ENCODE peak calls at places on chromosomes 3 and 15, in eight cellular contexts. A is lower lobe of right lung, Y is osteoblast, P is Peyer's patch, N is Panc1, V is ovary, I is kidney, O is upper lobe of left lung. W is an unnamed sample. For H3K4me1, the result is how much of the 10 kb centered on the place peaks cover.

GRCh38 chr3:108377384-108377783 is 81.0 kb downstream of the HHLA2 start:
- DNase-seq in V (no peak), I (no peak), Y (no peak), A (no peak), O (no peak), P (no peak), N (no peak), W (no peak)

GRCh38 chr15:85897818-85898717 is 103.3 kb upstream of the KLHL25 start:
- DNase-seq in I (no peak), Y (no peak), O (no peak), A (no peak), V (no peak), P (no peak), N (peak), W (peak)

GRCh38 chr3:136078421-136079364 is 113.2 kb downstream of the PPP2R3A start:
- DNase-seq in N (peak), A (no peak), I (no peak), P (no peak), V (no peak), O (no peak), Y (no peak), W (peak)

GRCh38 chr3:183116051-183116614 is 16.8 kb upstream of the MCCC1 start:
- DNase-seq in A (no peak), O (peak), Y (no peak), N (no peak), V (no peak), I (no peak), P (peak), W (no peak)

GRCh38 chr3:27657871-27658270 is 64.3 kb downstream of the EOMES start:
- DNase-seq in V (no peak), P (no peak), O (no peak), Y (no peak), I (no peak), A (no peak), N (no peak), W (no peak)

GRCh38 chr3:110059431-110059830 is 722.1 kb upstream of the DPPA4 start:
- DNase-seq in V (no peak), P (no peak), A (no peak), I (no peak), O (no peak), N (no peak), Y (no peak), W (no peak)

GRCh38 chr15:31345606-31346366 is 19.2 kb downstream of the KLF13 start:
- DNase-seq in I (peak), A (no peak), Y (peak), P (no peak), N (no peak), O (no peak), V (no peak), W (no peak)

GRCh38 chr3:186361612-186362408 is at the start of gene DGKG:
- DNase-seq in I (peak), O (peak), N (no peak), V (no peak), P (peak), Y (peak), A (peak), W (peak)

GRCh38 chr15:101201411-101202174 is 50.3 kb downstream of the CHSY1 start:
- DNase-seq in N (peak), A (peak), I (peak), Y (peak), O (peak), P (peak), V (peak), W (peak)

GRCh38 chr3:15519096-15519495 is 2.4 kb downstream of the COLQ start:
- DNase-seq in V (peak), A (no peak), O (no peak), N (no peak), P (no peak), I (no peak), Y (no peak), W (no peak)

GRCh38 chr3:86801921-86802320 is 189.0 kb downstream of the VGLL3 start:
- DNase-seq in O (no peak), P (no peak), I (no peak), Y (no peak), V (no peak), N (no peak), A (no peak), W (peak)

GRCh38 chr15:44147636-44148035 is 47.4 kb downstream of the FRMD5 start:
- DNase-seq in O (no peak), A (no peak), I (no peak), Y (no peak), V (no peak), N (no peak), P (no peak), W (no peak)

GRCh38 chr15:79283252-79284048 is 928 bp downstream of the ANKRD34C start:
- DNase-seq in Y (peak), A (no peak), P (no peak), V (no peak), N (no peak), I (no peak), O (peak), W (peak)

GRCh38 chr3:130746296-130747039 is at the start of gene PIK3R4:
- DNase-seq in I (peak), Y (peak), P (peak), V (peak), N (peak), A (peak), O (peak), W (peak)

GRCh38 chr3:143063018-143063417 is 56.6 kb upstream of the CHST2 start:
- DNase-seq in P (no peak), Y (no peak), I (no peak), O (no peak), V (no peak), A (no peak), N (no peak), W (no peak)

GRCh38 chr3:170257145-170257544 is 34.9 kb downstream of the PRKCI start:
- DNase-seq in P (no peak), N (no peak), I (no peak), A (no peak), O (no peak), Y (no peak), V (no peak), W (no peak)

GRCh38 chr3:33441322-33441976 is 1.2 kb upstream of the UBP1 start:
- DNase-seq in P (peak), O (no peak), Y (no peak), V (no peak), I (no peak), A (no peak), N (no peak), W (no peak)

GRCh38 chr15:82540984-82541431 is 751 bp upstream of the RPS17 start:
- DNase-seq in I (peak), P (no peak), N (no peak), A (no peak), Y (peak), O (peak), V (peak), W (peak)

GRCh38 chr15:94206463-94207167 is 24.7 kb upstream of the MCTP2 start:
- DNase-seq in N (no peak), V (no peak), A (no peak), I (no peak), P (no peak), Y (no peak), O (no peak), W (peak)

GRCh38 chr3:58471025-58471887 is 20.6 kb upstream of the KCTD6 start:
- DNase-seq in N (peak), A (no peak), P (no peak), V (no peak), I (no peak), Y (peak), O (peak), W (peak)

GRCh38 chr15:96351801-96352593 is 21.5 kb downstream of the NR2F2 start:
- DNase-seq in I (peak), N (no peak), A (no peak), P (no peak), Y (peak), V (peak), O (peak), W (no peak)

GRCh38 chr3:38003371-38003816 is 12.8 kb downstream of the VILL start:
- DNase-seq in A (peak), N (no peak), V (peak), Y (peak), P (peak), I (peak), O (peak), W (peak)

GRCh38 chr3:104631254-104631653 is 735.5 kb upstream of the ALCAM start:
- DNase-seq in O (no peak), A (no peak), V (no peak), P (no peak), Y (no peak), I (peak), N (no peak), W (no peak)

GRCh38 chr3:9280477-9281219 is 31.2 kb upstream of the SRGAP3 start:
- DNase-seq in N (no peak), I (no peak), Y (peak), O (no peak), A (no peak), P (no peak), V (no peak), W (no peak)

GRCh38 chr3:185537369-185537970 is 14.9 kb downstream of the LIPH start:
- DNase-seq in V (no peak), Y (peak), A (peak), P (peak), N (peak), I (no peak), O (no peak), W (peak)

GRCh38 chr15:72199721-72200212 is 2.2 kb upstream of the GRAMD2A start:
- DNase-seq in O (no peak), I (peak), N (peak), Y (peak), P (peak), V (peak), A (peak), W (peak)

GRCh38 chr15:73331501-73331900 is 37.3 kb downstream of the HCN4 start:
- DNase-seq in V (no peak), I (peak), A (peak), Y (no peak), P (no peak), O (no peak), N (no peak), W (no peak)

GRCh38 chr3:65401359-65401810 is 637.3 kb downstream of the MAGI1 start:
- DNase-seq in I (no peak), O (no peak), Y (no peak), N (no peak), A (no peak), P (no peak), V (no peak), W (no peak)

GRCh38 chr3:50542177-50543034 is 25.1 kb downstream of the C3orf18 start:
- DNase-seq in A (peak), O (no peak), Y (peak), I (no peak), V (peak), P (peak), N (peak), W (peak)

GRCh38 chr3:171415070-171415469 is 45.1 kb downstream of the TNIK start:
- DNase-seq in V (no peak), N (no peak), Y (no peak), A (no peak), I (no peak), P (no peak), O (no peak), W (no peak)

GRCh38 chr15:58517682-58518525 is 86.1 kb downstream of the LIPC start:
- DNase-seq in V (no peak), N (no peak), I (no peak), Y (no peak), P (no peak), O (no peak), A (no peak), W (no peak)

GRCh38 chr15:89003865-89004725 is 84.2 kb upstream of the ABHD2 start:
- DNase-seq in O (no peak), A (no peak), Y (no peak), I (no peak), N (no peak), V (no peak), P (no peak), W (peak)

GRCh38 chr15:75620043-75620775 is 5.3 kb downstream of the SNUPN start:
- DNase-seq in P (no peak), N (no peak), V (peak), Y (no peak), O (no peak), I (no peak), A (no peak), W (peak)

GRCh38 chr15:25683415-25683814 is 179.7 kb downstream of the ATP10A start:
- DNase-seq in O (no peak), N (no peak), V (no peak), Y (no peak), I (peak), A (no peak), P (no peak), W (no peak)

GRCh38 chr15:76575177-76576078 is 238.9 kb downstream of the ISL2 start:
- DNase-seq in Y (no peak), V (no peak), A (no peak), O (no peak), I (no peak), N (no peak), P (no peak), W (no peak)

GRCh38 chr15:28725556-28725955 is 13.3 kb upstream of the GOLGA8M start:
- DNase-seq in Y (no peak), P (no peak), V (no peak), N (no peak), A (no peak), O (peak), I (peak), W (no peak)
- H3K4me3 ChIP-seq in Y (no peak), P (no peak), V (no peak), N (no peak), A (no peak), O (no peak), I (no peak), W (no peak)

GRCh38 chr3:189687475-189687874 is 56.3 kb downstream of the TP63 start:
- DNase-seq in O (no peak), Y (no peak), N (no peak), A (no peak), V (no peak), P (no peak), I (no peak), W (no peak)

GRCh38 chr3:189690672-189691071 is 59.5 kb downstream of the TP63 start:
- DNase-seq in V (no peak), O (no peak), I (no peak), A (no peak), N (no peak), Y (no peak), P (no peak), W (no peak)

GRCh38 chr3:189690237-189690636 is 59.0 kb downstream of the TP63 start:
- DNase-seq in N (no peak), A (no peak), O (no peak), I (no peak), P (no peak), Y (no peak), V (no peak), W (no peak)

GRCh38 chr3:189688296-189688695 is 57.1 kb downstream of the TP63 start:
- DNase-seq in N (no peak), O (no peak), I (no peak), V (no peak), P (no peak), Y (no peak), A (no peak), W (no peak)

GRCh38 chr3:189689625-189690024 is 58.4 kb downstream of the TP63 start:
- DNase-seq in O (no peak), V (no peak), I (no peak), N (no peak), P (no peak), Y (no peak), A (no peak), W (no peak)
- H3K4me1 ChIP-seq in O (under half), V (under half), I (under half), N (under half), P (under half), Y (under half), A (under half), W (under half)

GRCh38 chr3:133127381-133127780 is 89.2 kb downstream of the TMEM108 start:
- DNase-seq in O (no peak), Y (no peak), I (no peak), N (no peak), V (no peak), P (no peak), A (no peak), W (no peak)
- H3K4me3 ChIP-seq in O (no peak), Y (no peak), I (no peak), N (no peak), V (no peak), P (no peak), A (no peak), W (no peak)

GRCh38 chr3:160778480-160778879 is 22.4 kb downstream of the PPM1L start:
- DNase-seq in I (no peak), Y (no peak), P (no peak), N (no peak), A (no peak), V (no peak), O (no peak), W (no peak)

GRCh38 chr3:160784853-160785252 is 28.8 kb downstream of the PPM1L start:
- DNase-seq in A (no peak), O (no peak), I (no peak), N (no peak), Y (no peak), V (no peak), P (no peak), W (no peak)

GRCh38 chr3:160781429-160781828 is 25.4 kb downstream of the PPM1L start:
- DNase-seq in Y (no peak), P (no peak), O (no peak), A (no peak), I (no peak), N (no peak), V (no peak), W (no peak)

GRCh38 chr3:160780246-160780645 is 24.2 kb downstream of the PPM1L start:
- DNase-seq in V (no peak), N (no peak), O (no peak), Y (no peak), I (no peak), A (no peak), P (no peak), W (no peak)
- H3K4me1 ChIP-seq in V (under half), N (under half), O (under half), Y (under half), I (under half), A (under half), P (under half), W (under half)

GRCh38 chr3:97971679-97972567 is at the start of gene RIOX2:
- DNase-seq in V (peak), Y (peak), O (peak), I (peak), A (peak), N (peak), P (peak), W (peak)
- H3K4me3 ChIP-seq in V (peak), Y (peak), O (peak), I (peak), A (peak), N (peak), P (peak), W (peak)

GRCh38 chr3:29284578-29284977 is 3.7 kb downstream of the RBMS3 start:
- DNase-seq in V (no peak), A (no peak), O (no peak), P (no peak), Y (no peak), N (no peak), I (no peak), W (peak)

GRCh38 chr3:29283297-29283681 is 2.4 kb downstream of the RBMS3 start:
- DNase-seq in V (no peak), I (no peak), O (no peak), A (no peak), Y (no peak), N (no peak), P (no peak), W (peak)

GRCh38 chr3:29286841-29287240 is 6.0 kb downstream of the RBMS3 start:
- DNase-seq in Y (no peak), V (no peak), P (no peak), O (no peak), I (no peak), A (no peak), N (no peak), W (peak)

GRCh38 chr3:29283739-29284138 is 2.9 kb downstream of the RBMS3 start:
- DNase-seq in O (no peak), P (no peak), Y (no peak), A (no peak), I (no peak), V (no peak), N (no peak), W (peak)

GRCh38 chr3:29285356-29286070 is 4.6 kb downstream of the RBMS3 start:
- DNase-seq in A (no peak), I (no peak), P (no peak), N (no peak), V (peak), Y (no peak), O (no peak), W (peak)
- H3K4me1 ChIP-seq in A (under half), I (under half), P (under half), N (under half), V (under half), Y (under half), O (under half), W (half or more)

GRCh38 chr3:56681963-56682457 is 1.1 kb downstream of the TASOR start:
- DNase-seq in Y (peak), O (no peak), I (no peak), A (no peak), V (no peak), P (no peak), N (no peak), W (no peak)

GRCh38 chr3:56677286-56677685 is 5.8 kb downstream of the TASOR start:
- DNase-seq in I (no peak), A (no peak), P (no peak), Y (no peak), N (no peak), V (no peak), O (no peak), W (no peak)

GRCh38 chr3:56682458-56683121 is 475 bp downstream of the TASOR start:
- DNase-seq in A (peak), V (peak), P (peak), O (peak), N (no peak), Y (peak), I (peak), W (peak)

GRCh38 chr3:56683122-56683817 is at the start of gene TASOR:
- DNase-seq in A (peak), Y (peak), O (peak), I (peak), V (peak), N (no peak), P (peak), W (peak)

DNA sequence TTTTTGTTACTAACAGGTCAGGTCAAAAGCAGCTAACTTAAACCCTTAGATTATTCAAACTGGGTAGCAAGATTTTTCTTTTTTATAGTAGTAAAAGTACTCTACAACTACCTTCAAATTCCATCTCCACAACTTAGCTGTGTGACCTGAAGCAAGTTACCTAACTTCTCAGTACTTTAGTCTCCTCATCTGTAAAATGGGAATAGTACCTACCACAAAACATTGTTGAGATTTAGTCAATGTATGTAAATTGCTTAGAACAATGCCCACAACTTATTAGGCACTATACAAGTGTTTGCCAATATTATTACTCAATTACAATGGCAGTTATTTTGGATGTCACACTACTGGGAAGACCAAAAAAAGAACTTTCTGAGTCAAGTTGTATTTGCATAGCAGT is 3.0 kb downstream of the TASOR start:
- DNase-seq in I (no peak), V (no peak), O (no peak), A (no peak), P (no peak), N (no peak), Y (no peak), W (no peak)
- H3K4me3 ChIP-seq in I (peak), V (no peak), O (no peak), A (no peak), P (no peak), N (no peak), Y (no peak), W (peak)

GRCh38 chr3:177195242-177195940 is 1.9 kb downstream of the TBL1XR1 start:
- DNase-seq in V (peak), P (peak), Y (peak), A (no peak), O (no peak), I (no peak), N (no peak), W (peak)
- H3K4me1 ChIP-seq in V (under half), P (under half), Y (under half), A (half or more), O (under half), I (under half), N (under half), W (under half)

W was measured in adipocyte.